ENCODE peak calls at places on chromosomes 1 and 21, in eight cellular contexts. R is CD8-positive, alpha-beta memory T cell; K is iris pigment epithelial cell; W is ascending aorta; T is kidney tubule cell; E is substantia nigra; H is activated CD4-positive, alpha-beta T cell treated with anti-CD3 and anti-CD28 coated beads, Interleukin-2, amount 10 ng/mL, durations not matched to agents 7 days and 5 days; B is RCC 7860. O is an unnamed sample.

GRCh38 chr1:154499446-154499845 is 2.6 kb upstream of the TDRD10 start:
- DNase-seq in R (no peak), K (no peak), W (no peak), T (peak; percentile 9), E (no peak), H (no peak), B (no peak), O (no peak)

GRCh38 chr1:61190476-61191067 is 108.2 kb downstream of the NFIA start:
- DNase-seq in R (no peak), K (no peak), W (no peak), T (no peak), E (no peak), H (no peak), B (no peak), O (no peak)

GRCh38 chr1:234597894-234598293 is 12.1 kb downstream of the IRF2BP2 start:
- DNase-seq in R (peak; percentile 52), K (peak; percentile 60), W (no peak), T (peak; percentile 47), E (peak; percentile 22), H (peak; percentile 71), B (peak; percentile 57), O (peak; percentile 38)

GRCh38 chr21:26788783-26789182 is 56.4 kb downstream of the ADAMTS1 start:
- DNase-seq in R (no peak), K (no peak), W (peak; percentile 89), T (no peak), E (no peak), H (no peak), B (no peak), O (no peak)

GRCh38 chr1:24173638-24174325 is 13.3 kb downstream of the IFNLR1 start:
- DNase-seq in R (no peak), K (no peak), W (no peak), T (no peak), E (no peak), H (no peak), B (no peak), O (no peak)

GRCh38 chr1:208967334-208967733 is 616.2 kb upstream of the CAMK1G start:
- DNase-seq in R (no peak), K (no peak), W (no peak), T (no peak), E (no peak), H (no peak), B (no peak), O (no peak)

GRCh38 chr1:187759934-187760333 is 931.2 kb downstream of the PLA2G4A start:
- DNase-seq in R (no peak), K (peak; percentile 1), W (no peak), T (no peak), E (no peak), H (no peak), B (peak; percentile 3), O (no peak)

GRCh38 chr1:185674201-185674600 is 60.0 kb upstream of the HMCN1 start:
- DNase-seq in R (peak; percentile 2), K (no peak), W (no peak), T (no peak), E (no peak), H (peak; percentile 9), B (no peak), O (no peak)

GRCh38 chr1:44822131-44822701 is 13.9 kb downstream of the BTBD19 start:
- DNase-seq in R (no peak), K (no peak), W (no peak), T (no peak), E (no peak), H (no peak), B (no peak), O (no peak)